ENCODE peak calls at places on chromosomes 5 and 9, in four cellular contexts. One of them, this sample, is unnamed.

GRCh38 chr5:430214-430925 is 12.6 kb upstream of the EXOC3 start:
- DNase-seq in transverse colon: no peak
- DNase-seq in endothelial cell: no peak
- DNase-seq in GM10248: no peak
- DNase-seq in this sample: no peak

GRCh38 chr9:17843236-17843635 is 264.4 kb downstream of the SH3GL2 start:
- DNase-seq in GM10248: no peak
- DNase-seq in transverse colon: no peak
- DNase-seq in endothelial cell: no peak
- DNase-seq in this sample: no peak

GRCh38 chr5:157511656-157512644 is 51.9 kb downstream of the NIPAL4 start:
- DNase-seq in endothelial cell: no peak
- DNase-seq in GM10248: no peak
- DNase-seq in transverse colon: peak; percentile 80
- DNase-seq in this sample: no peak

GRCh38 chr5:82405166-82405565 is 127.0 kb upstream of the RPS23 start:
- DNase-seq in transverse colon: no peak
- DNase-seq in endothelial cell: no peak
- DNase-seq in GM10248: no peak
- DNase-seq in this sample: no peak

GRCh38 chr5:74643160-74643562 is 2.6 kb upstream of the ENC1 start:
- DNase-seq in transverse colon: no peak
- DNase-seq in GM10248: no peak
- DNase-seq in endothelial cell: no peak
- DNase-seq in this sample: no peak

GRCh38 chr5:100840364-100840763 is 62.7 kb downstream of the ST8SIA4 start:
- DNase-seq in endothelial cell: no peak
- DNase-seq in transverse colon: no peak
- DNase-seq in GM10248: no peak
- DNase-seq in this sample: no peak

GRCh38 chr5:90528704-90529233 is 615 bp downstream of the LYSMD3 start:
- DNase-seq in transverse colon: no peak
- DNase-seq in endothelial cell: no peak
- DNase-seq in GM10248: peak; percentile 15
- DNase-seq in this sample: no peak

GRCh38 chr9:88310310-88310980 is 77.8 kb upstream of the SPIN1 start:
- DNase-seq in GM10248: no peak
- DNase-seq in transverse colon: peak; percentile 11
- DNase-seq in endothelial cell: peak; percentile 6
- DNase-seq in this sample: no peak

GRCh38 chr5:53360811-53361210 is 119.6 kb upstream of the FST start:
- DNase-seq in GM10248: no peak
- DNase-seq in endothelial cell: no peak
- DNase-seq in transverse colon: no peak
- DNase-seq in this sample: no peak

GRCh38 chr9:133246507-133247390 is 28.3 kb downstream of the ABO start:
- DNase-seq in endothelial cell: no peak
- DNase-seq in transverse colon: no peak
- DNase-seq in GM10248: no peak
- DNase-seq in this sample: no peak

GRCh38 chr5:141640698-141641097 is 3.9 kb downstream of the RELL2 start:
- DNase-seq in endothelial cell: no peak
- DNase-seq in transverse colon: no peak
- DNase-seq in GM10248: no peak
- DNase-seq in this sample: no peak

GRCh38 chr5:8391916-8392315 is 523.0 kb downstream of the MTRR start:
- DNase-seq in GM10248: no peak
- DNase-seq in endothelial cell: no peak
- DNase-seq in transverse colon: no peak
- DNase-seq in this sample: no peak

GRCh38 chr5:8399471-8399870 is 530.5 kb downstream of the MTRR start:
- DNase-seq in GM10248: no peak
- DNase-seq in transverse colon: no peak
- DNase-seq in endothelial cell: no peak
- DNase-seq in this sample: no peak

GRCh38 chr5:8396756-8397155 is 527.8 kb downstream of the MTRR start:
- DNase-seq in transverse colon: no peak
- DNase-seq in GM10248: no peak
- DNase-seq in endothelial cell: no peak
- DNase-seq in this sample: no peak

GRCh38 chr5:8394965-8395364 is 526.0 kb downstream of the MTRR start:
- DNase-seq in transverse colon: no peak
- DNase-seq in endothelial cell: no peak
- DNase-seq in GM10248: no peak
- DNase-seq in this sample: no peak
- TF ChIP-seq CTCF in transverse colon: no peak
- TF ChIP-seq CTCF in endothelial cell: peak; percentile 17
- TF ChIP-seq CTCF in GM10248: no peak
- TF ChIP-seq CTCF in this sample: no peak

GRCh38 chr9:37295178-37295577 is 127.3 kb upstream of the GRHPR start:
- DNase-seq in endothelial cell: no peak
- DNase-seq in GM10248: no peak
- DNase-seq in transverse colon: no peak
- DNase-seq in this sample: no peak

GRCh38 chr9:37297592-37297991 is 124.9 kb upstream of the GRHPR start:
- DNase-seq in endothelial cell: no peak
- DNase-seq in transverse colon: no peak
- DNase-seq in GM10248: no peak
- DNase-seq in this sample: no peak

GRCh38 chr9:37292896-37293295 is 129.6 kb upstream of the GRHPR start:
- DNase-seq in transverse colon: no peak
- DNase-seq in GM10248: no peak
- DNase-seq in endothelial cell: no peak
- DNase-seq in this sample: no peak

GRCh38 chr9:37293664-37294524 is 128.6 kb upstream of the GRHPR start:
- DNase-seq in transverse colon: no peak
- DNase-seq in endothelial cell: no peak
- DNase-seq in GM10248: peak; percentile 23
- DNase-seq in this sample: no peak

DNA sequence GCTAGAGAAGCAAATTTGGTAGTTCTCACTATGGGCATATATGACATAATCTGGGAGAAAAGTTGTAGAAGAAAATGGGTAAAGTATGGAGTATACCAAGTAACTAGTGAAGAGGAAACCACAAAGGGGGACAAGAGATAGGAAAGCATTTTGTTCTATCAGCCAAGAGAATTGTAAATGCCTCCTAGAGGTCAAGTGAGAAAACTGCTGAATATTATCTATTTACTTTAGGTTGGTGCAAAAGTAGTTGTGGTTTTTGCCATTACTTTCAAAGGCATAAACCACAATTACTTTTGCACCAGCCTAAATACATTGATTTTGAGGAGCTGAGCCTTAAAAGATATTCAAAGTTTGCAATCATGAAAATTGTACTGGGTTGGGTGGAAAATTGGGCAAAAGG is 126.7 kb upstream of the GRHPR start:
- DNase-seq in endothelial cell: no peak
- DNase-seq in transverse colon: no peak
- DNase-seq in GM10248: no peak
- DNase-seq in this sample: no peak
- TF ChIP-seq CTCF in endothelial cell: peak; percentile 38
- TF ChIP-seq CTCF in transverse colon: no peak
- TF ChIP-seq CTCF in GM10248: peak; percentile 30
- TF ChIP-seq CTCF in this sample: peak; percentile 36

GRCh38 chr5:64768358-64769312 is at the start of the genes CWC27 and SREK1IP1:
- DNase-seq in endothelial cell: peak; percentile 79
- DNase-seq in GM10248: peak; percentile 80
- DNase-seq in transverse colon: peak; percentile 86
- DNase-seq in this sample: peak; percentile 72
- TF ChIP-seq CTCF in endothelial cell: no peak
- TF ChIP-seq CTCF in GM10248: no peak
- TF ChIP-seq CTCF in transverse colon: peak; percentile 19
- TF ChIP-seq CTCF in this sample: peak; percentile 27

DNA sequence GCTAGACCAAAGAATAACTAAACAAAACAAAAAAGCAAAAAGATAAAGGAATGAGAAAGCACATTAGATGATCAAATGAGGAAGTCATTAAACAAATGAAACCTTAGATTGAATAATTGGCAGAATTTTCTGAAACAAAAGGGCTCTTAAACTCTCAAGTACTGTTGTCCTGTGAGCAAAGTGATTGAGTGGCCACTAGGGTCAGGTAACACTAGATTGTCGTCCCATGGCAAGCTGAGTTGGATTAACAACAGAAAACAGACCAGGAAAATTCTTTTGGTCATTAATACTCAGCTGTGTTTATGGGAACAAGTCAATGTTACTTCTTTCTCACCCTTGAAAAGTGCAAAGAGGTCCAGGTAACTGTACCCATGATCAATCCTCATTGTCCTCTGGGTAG is 81.6 kb upstream of the MRPS30 start:
- DNase-seq in transverse colon: no peak
- DNase-seq in GM10248: no peak
- DNase-seq in endothelial cell: no peak
- DNase-seq in this sample: no peak
- TF ChIP-seq CTCF in transverse colon: no peak
- TF ChIP-seq CTCF in GM10248: no peak
- TF ChIP-seq CTCF in endothelial cell: no peak
- TF ChIP-seq CTCF in this sample: no peak

GRCh38 chr9:99044827-99045226 is 60.1 kb upstream of the TGFBR1 start:
- DNase-seq in GM10248: no peak
- DNase-seq in transverse colon: no peak
- DNase-seq in endothelial cell: no peak
- DNase-seq in this sample: no peak
- TF ChIP-seq CTCF in GM10248: no peak
- TF ChIP-seq CTCF in transverse colon: no peak
- TF ChIP-seq CTCF in endothelial cell: no peak
- TF ChIP-seq CTCF in this sample: no peak

GRCh38 chr5:172417983-172418630 is 36.2 kb downstream of the SH3PXD2B start:
- DNase-seq in transverse colon: peak; percentile 82
- DNase-seq in GM10248: no peak
- DNase-seq in endothelial cell: no peak
- DNase-seq in this sample: no peak
- TF ChIP-seq CTCF in transverse colon: no peak
- TF ChIP-seq CTCF in GM10248: no peak
- TF ChIP-seq CTCF in endothelial cell: no peak
- TF ChIP-seq CTCF in this sample: no peak

This sample was measured in progenitor cell of endocrine pancreas.